ENCODE peak calls at places on chromosomes 1 and 21, in five cellular contexts. One of them, this sample, is unnamed.
A peak's percentile ranks its signal among the peaks of the same experiment; 100 is the strongest.

GRCh38 chr1:5742032-5742431 is 250.2 kb downstream of the NPHP4 start:
- DNase-seq in GM12878: no peak
- DNase-seq in A549: no peak
- DNase-seq in K562: no peak
- DNase-seq in HepG2: no peak
- DNase-seq in this sample: no peak

GRCh38 chr1:94723899-94724298 is 96.3 kb upstream of the SLC44A3 start:
- DNase-seq in GM12878: no peak
- DNase-seq in A549: no peak
- DNase-seq in K562: no peak
- DNase-seq in HepG2: no peak
- DNase-seq in this sample: no peak

GRCh38 chr21:34072145-34073031 is 990 bp upstream of the MRPS6 start:
- DNase-seq in GM12878: no peak
- DNase-seq in A549: no peak
- DNase-seq in K562: no peak
- DNase-seq in HepG2: no peak
- DNase-seq in this sample: no peak

GRCh38 chr1:198637157-198637556 is 1.7 kb upstream of the PTPRC start:
- DNase-seq in GM12878: no peak
- DNase-seq in A549: no peak
- DNase-seq in K562: no peak
- DNase-seq in HepG2: no peak
- DNase-seq in this sample: no peak

GRCh38 chr1:19013826-19014548 is 57.5 kb upstream of the IFFO2 start:
- DNase-seq in GM12878: no peak
- DNase-seq in A549: no peak
- DNase-seq in K562: no peak
- DNase-seq in HepG2: peak; percentile 86
- DNase-seq in this sample: no peak

GRCh38 chr1:9559673-9560072 is 20.4 kb downstream of the SLC25A33 start:
- DNase-seq in GM12878: no peak
- DNase-seq in A549: no peak
- DNase-seq in K562: no peak
- DNase-seq in HepG2: no peak
- DNase-seq in this sample: peak; percentile 34

GRCh38 chr1:12851779-12852178 is 3.3 kb upstream of the HNRNPCL1 start:
- DNase-seq in GM12878: no peak
- DNase-seq in A549: no peak
- DNase-seq in K562: no peak
- DNase-seq in HepG2: no peak
- DNase-seq in this sample: no peak

GRCh38 chr1:116673935-116674630 is 6.5 kb upstream of the IGSF3 start:
- DNase-seq in GM12878: no peak
- DNase-seq in A549: no peak
- DNase-seq in K562: no peak
- DNase-seq in HepG2: no peak
- DNase-seq in this sample: no peak

GRCh38 chr21:26736449-26736848 is 108.8 kb downstream of the ADAMTS1 start:
- DNase-seq in GM12878: no peak
- DNase-seq in A549: no peak
- DNase-seq in K562: no peak
- DNase-seq in HepG2: no peak
- DNase-seq in this sample: no peak

GRCh38 chr1:85463666-85464496 is 1.1 kb downstream of the DDAH1 start:
- DNase-seq in GM12878: no peak
- DNase-seq in A549: peak; percentile 8
- DNase-seq in K562: no peak
- DNase-seq in HepG2: peak; percentile 4
- DNase-seq in this sample: peak; percentile 31

GRCh38 chr1:92857817-92858216 is 26.0 kb downstream of the RPL5 start:
- DNase-seq in GM12878: no peak
- DNase-seq in A549: no peak
- DNase-seq in K562: no peak
- DNase-seq in HepG2: no peak
- DNase-seq in this sample: no peak

GRCh38 chr21:39518055-39518844 is 66.5 kb downstream of the SH3BGR start:
- DNase-seq in GM12878: peak; percentile 4
- DNase-seq in A549: peak; percentile 69
- DNase-seq in K562: peak; percentile 82
- DNase-seq in HepG2: peak; percentile 60
- DNase-seq in this sample: peak; percentile 96

GRCh38 chr21:38208118-38208517 is 48.7 kb upstream of the KCNJ15 start:
- DNase-seq in GM12878: no peak
- DNase-seq in A549: no peak
- DNase-seq in K562: no peak
- DNase-seq in HepG2: no peak
- DNase-seq in this sample: no peak

GRCh38 chr1:24986372-24986979 is 56.4 kb upstream of the RUNX3 start:
- DNase-seq in GM12878: no peak
- DNase-seq in A549: no peak
- DNase-seq in K562: no peak
- DNase-seq in HepG2: no peak
- DNase-seq in this sample: no peak

GRCh38 chr1:192439373-192440025 is 122.7 kb downstream of the RGS21 start:
- DNase-seq in GM12878: no peak
- DNase-seq in A549: peak; percentile 58
- DNase-seq in K562: no peak
- DNase-seq in HepG2: peak; percentile 5
- DNase-seq in this sample: no peak

GRCh38 chr1:212680691-212681090 is 18.9 kb downstream of the BATF3 start:
- DNase-seq in GM12878: no peak
- DNase-seq in A549: no peak
- DNase-seq in K562: no peak
- DNase-seq in HepG2: peak; percentile 27
- DNase-seq in this sample: no peak

GRCh38 chr1:102772831-102773230 is 335.5 kb downstream of the COL11A1 start:
- DNase-seq in GM12878: no peak
- DNase-seq in A549: no peak
- DNase-seq in K562: no peak
- DNase-seq in HepG2: no peak
- DNase-seq in this sample: peak; percentile 49

GRCh38 chr1:41638086-41639024 is 153.9 kb upstream of the EDN2 start:
- DNase-seq in GM12878: no peak
- DNase-seq in A549: no peak
- DNase-seq in K562: no peak
- DNase-seq in HepG2: no peak
- DNase-seq in this sample: no peak

GRCh38 chr1:153697873-153698647 is 19.6 kb downstream of the NPR1 start:
- DNase-seq in GM12878: no peak
- DNase-seq in A549: no peak
- DNase-seq in K562: peak; percentile 77
- DNase-seq in HepG2: no peak
- DNase-seq in this sample: peak; percentile 66

GRCh38 chr1:28915036-28915895 is 897 bp downstream of the EPB41 start:
- DNase-seq in GM12878: no peak
- DNase-seq in A549: no peak
- DNase-seq in K562: peak; percentile 68
- DNase-seq in HepG2: peak; percentile 45
- DNase-seq in this sample: peak; percentile 72

GRCh38 chr1:21766210-21766609 is 16.7 kb downstream of the USP48 start:
- DNase-seq in GM12878: no peak
- DNase-seq in A549: no peak
- DNase-seq in K562: no peak
- DNase-seq in HepG2: no peak
- DNase-seq in this sample: no peak

GRCh38 chr1:159826436-159827101 is at the start of gene SLAMF8:
- DNase-seq in GM12878: peak; percentile 33
- DNase-seq in A549: no peak
- DNase-seq in K562: no peak
- DNase-seq in HepG2: no peak
- DNase-seq in this sample: no peak

GRCh38 chr1:156419863-156420208 is 50.8 kb downstream of the RHBG start:
- DNase-seq in GM12878: no peak
- DNase-seq in A549: no peak
- DNase-seq in K562: peak; percentile 55
- DNase-seq in HepG2: peak; percentile 7
- DNase-seq in this sample: peak; percentile 77

GRCh38 chr21:30072496-30072895 is 94.1 kb downstream of the CLDN17 start:
- DNase-seq in GM12878: no peak
- DNase-seq in A549: no peak
- DNase-seq in K562: peak; percentile 28
- DNase-seq in HepG2: no peak
- DNase-seq in this sample: peak; percentile 85

GRCh38 chr1:22259581-22260282 is 116.8 kb upstream of the WNT4 start:
- DNase-seq in GM12878: no peak
- DNase-seq in A549: no peak
- DNase-seq in K562: peak; percentile 20
- DNase-seq in HepG2: no peak
- DNase-seq in this sample: no peak

GRCh38 chr1:184289825-184290550 is 96.8 kb upstream of the C1orf21 start:
- DNase-seq in GM12878: no peak
- DNase-seq in A549: no peak
- DNase-seq in K562: peak; percentile 8
- DNase-seq in HepG2: no peak
- DNase-seq in this sample: peak; percentile 51

GRCh38 chr1:115867216-115867615 is 26.3 kb upstream of the NHLH2 start:
- DNase-seq in GM12878: no peak
- DNase-seq in A549: no peak
- DNase-seq in K562: no peak
- DNase-seq in HepG2: no peak
- DNase-seq in this sample: no peak

GRCh38 chr1:158686430-158687009 is at the start of gene SPTA1:
- DNase-seq in GM12878: no peak
- DNase-seq in A549: no peak
- DNase-seq in K562: peak; percentile 92
- DNase-seq in HepG2: no peak
- DNase-seq in this sample: no peak

GRCh38 chr1:192485692-192486436 is 89.7 kb upstream of the RGS1 start:
- DNase-seq in GM12878: no peak
- DNase-seq in A549: no peak
- DNase-seq in K562: no peak
- DNase-seq in HepG2: peak; percentile 55
- DNase-seq in this sample: no peak

GRCh38 chr1:98044766-98045165 is 123.9 kb upstream of the DPYD start:
- DNase-seq in GM12878: no peak
- DNase-seq in A549: no peak
- DNase-seq in K562: no peak
- DNase-seq in HepG2: no peak
- DNase-seq in this sample: peak; percentile 22

GRCh38 chr1:100927276-100927675 is 31.4 kb downstream of the SLC30A7 start:
- DNase-seq in GM12878: no peak
- DNase-seq in A549: no peak
- DNase-seq in K562: no peak
- DNase-seq in HepG2: no peak
- DNase-seq in this sample: no peak

GRCh38 chr1:1302006-1302430 is 5.7 kb downstream of the ACAP3 start:
- DNase-seq in GM12878: no peak
- DNase-seq in A549: no peak
- DNase-seq in K562: no peak
- DNase-seq in HepG2: no peak
- DNase-seq in this sample: peak; percentile 63

GRCh38 chr1:231918239-231919015 is 291.8 kb downstream of the DISC1 start:
- DNase-seq in GM12878: peak; percentile 8
- DNase-seq in A549: no peak
- DNase-seq in K562: no peak
- DNase-seq in HepG2: no peak
- DNase-seq in this sample: no peak

GRCh38 chr1:210618379-210618778 is 289.7 kb downstream of the HHAT start:
- DNase-seq in GM12878: no peak
- DNase-seq in A549: no peak
- DNase-seq in K562: no peak
- DNase-seq in HepG2: no peak
- DNase-seq in this sample: no peak

GRCh38 chr1:52602328-52603300 is at the start of gene GPX7:
- DNase-seq in GM12878: no peak
- DNase-seq in A549: no peak
- DNase-seq in K562: no peak
- DNase-seq in HepG2: no peak
- DNase-seq in this sample: peak; percentile 77

GRCh38 chr1:246591047-246591446 is 24.8 kb downstream of the CNST start:
- DNase-seq in GM12878: no peak
- DNase-seq in A549: no peak
- DNase-seq in K562: no peak
- DNase-seq in HepG2: no peak
- DNase-seq in this sample: no peak
- H3K4me3 ChIP-seq in GM12878: peak overlapping the region; percentile 29
- H3K4me3 ChIP-seq in A549: no peak overlapping the region
- H3K4me3 ChIP-seq in K562: no peak overlapping the region
- H3K4me3 ChIP-seq in HepG2: no peak overlapping the region
- H3K4me3 ChIP-seq in this sample: no peak overlapping the region

DNA sequence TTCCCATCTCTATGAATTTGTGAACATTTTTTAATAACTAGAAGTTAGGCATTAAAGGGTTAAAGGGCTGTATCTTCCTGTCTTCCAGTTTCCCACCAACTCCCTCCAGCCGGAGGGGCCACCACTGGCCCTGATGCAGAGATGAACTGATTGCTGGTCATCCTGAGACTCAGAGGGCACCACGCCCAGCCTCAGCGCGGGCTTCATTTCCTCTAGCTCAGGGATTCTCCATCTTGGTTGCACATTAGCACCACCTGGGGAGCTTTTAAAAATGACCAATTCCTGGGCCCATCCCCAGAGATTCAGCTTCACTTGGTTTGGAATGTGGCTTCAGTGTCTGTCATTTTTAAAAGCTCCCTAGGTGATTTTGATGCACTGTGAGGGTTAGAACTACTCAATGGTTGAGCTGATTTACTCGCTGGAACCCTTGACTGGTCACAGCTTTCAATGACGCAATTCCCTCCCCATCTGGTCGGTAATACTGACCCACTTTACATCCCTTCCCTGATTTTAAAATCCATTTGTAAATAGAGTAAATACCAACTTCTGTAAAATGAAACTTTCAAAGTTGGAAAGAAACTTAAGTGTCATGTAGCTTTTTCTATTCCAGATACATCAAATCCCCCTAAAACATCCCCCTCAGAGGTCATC is 5.1 kb downstream of the NAV1 start:
- DNase-seq in GM12878: no peak
- DNase-seq in A549: no peak
- DNase-seq in K562: peak; percentile 54
- DNase-seq in HepG2: no peak
- DNase-seq in this sample: no peak
- TF ChIP-seq JUNB in GM12878: no peak
- TF ChIP-seq JUNB in A549: no peak
- TF ChIP-seq JUNB in K562: no peak
- TF ChIP-seq JUNB in HepG2: no peak
- TF ChIP-seq JUNB in this sample: no peak

GRCh38 chr1:37471345-37472231 is 2.8 kb upstream of the ZC3H12A start:
- DNase-seq in GM12878: no peak
- DNase-seq in A549: peak; percentile 96
- DNase-seq in K562: peak; percentile 46
- DNase-seq in HepG2: peak; percentile 58
- DNase-seq in this sample: peak; percentile 64
- H3K4me3 ChIP-seq in GM12878: no peak overlapping the region
- H3K4me3 ChIP-seq in A549: peak overlapping the region; percentile 85
- H3K4me3 ChIP-seq in K562: no peak overlapping the region
- H3K4me3 ChIP-seq in HepG2: peak overlapping the region; percentile 54
- H3K4me3 ChIP-seq in this sample: no peak overlapping the region

DNA sequence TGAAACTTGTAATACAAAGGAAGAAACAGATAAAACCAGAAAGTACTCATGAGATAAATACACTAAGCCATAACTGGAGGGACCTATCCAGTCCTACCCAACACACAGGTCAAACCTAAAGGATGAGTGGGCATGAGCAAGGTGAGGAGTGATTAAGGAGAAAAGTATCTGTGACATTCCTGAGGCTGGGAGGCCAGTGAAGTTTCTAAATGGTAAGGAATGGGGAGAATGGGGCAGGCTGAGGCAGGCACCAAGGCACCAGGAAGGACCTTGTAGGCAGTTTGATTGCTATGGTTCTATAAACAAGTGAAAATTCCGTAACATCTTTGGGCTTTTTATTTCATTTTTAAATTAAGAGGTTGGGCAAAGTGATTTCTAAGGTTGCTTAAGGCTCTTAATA is 10.4 kb downstream of the DDX59 start:
- DNase-seq in GM12878: no peak
- DNase-seq in A549: no peak
- DNase-seq in K562: no peak
- DNase-seq in HepG2: no peak
- DNase-seq in this sample: peak; percentile 36
- TF ChIP-seq JUNB in GM12878: no peak
- TF ChIP-seq JUNB in A549: no peak
- TF ChIP-seq JUNB in K562: no peak
- TF ChIP-seq JUNB in HepG2: no peak
- TF ChIP-seq JUNB in this sample: no peak